ENCODE peak calls at places on chromosomes 3 and 15, in five cellular contexts. H is NCI-H510A treated with DMSO at 0.1 percent for 48 hours, W is A673, T is NCI-H2107, X is GDM1. V is an unnamed sample.

GRCh38 chr3:162166543-162166942 is 669.9 kb downstream of the OTOL1 start:
- DNase-seq in H (no peak), W (peak; percentile 19), T (no peak), X (no peak), V (no peak)

GRCh38 chr15:71116942-71117341 is 1.7 kb downstream of the THSD4 start:
- DNase-seq in H (no peak), W (no peak), T (no peak), X (no peak), V (no peak)

GRCh38 chr15:66883322-66883911 is 181.4 kb downstream of the SMAD6 start:
- DNase-seq in H (no peak), W (peak; percentile 90), T (peak; percentile 17), X (no peak), V (peak; percentile 88)

GRCh38 chr15:98647026-98647773 is 1.1 kb upstream of the IGF1R start:
- DNase-seq in H (no peak), W (peak; percentile 86), T (no peak), X (peak; percentile 60), V (no peak)

GRCh38 chr3:172203522-172204258 is 164.3 kb downstream of the FNDC3B start:
- DNase-seq in H (peak; percentile 92), W (no peak), T (no peak), X (no peak), V (no peak)

GRCh38 chr3:171526869-171527268 is 66.7 kb upstream of the TNIK start:
- DNase-seq in H (no peak), W (no peak), T (no peak), X (no peak), V (no peak)

GRCh38 chr3:189276481-189277190 is 104.9 kb downstream of the TPRG1 start:
- DNase-seq in H (no peak), W (peak; percentile 85), T (no peak), X (no peak), V (no peak)

GRCh38 chr15:89358755-89359439 is 24.3 kb upstream of the POLG start:
- DNase-seq in H (peak; percentile 38), W (peak; percentile 80), T (peak; percentile 53), X (peak; percentile 63), V (no peak)

GRCh38 chr15:40941528-40942336 is 11.5 kb upstream of the CHAC1 start:
- DNase-seq in H (peak; percentile 60), W (peak; percentile 81), T (no peak), X (peak; percentile 71), V (no peak)

GRCh38 chr3:72446406-72447058 is 401.7 kb downstream of the SHQ1 start:
- DNase-seq in H (no peak), W (peak; percentile 42), T (no peak), X (no peak), V (no peak)

GRCh38 chr15:91517491-91518200 is 335.9 kb upstream of the SLCO3A1 start:
- DNase-seq in H (no peak), W (no peak), T (no peak), X (peak; percentile 48), V (no peak)

GRCh38 chr15:59685737-59686297 is 3.3 kb downstream of the BNIP2 start:
- DNase-seq in H (no peak), W (no peak), T (no peak), X (no peak), V (no peak)

GRCh38 chr15:85580914-85581313 is 200.5 kb downstream of the AKAP13 start:
- DNase-seq in H (no peak), W (no peak), T (no peak), X (peak; percentile 30), V (no peak)

GRCh38 chr3:159186581-159186980 is 384.7 kb downstream of the MFSD1 start:
- DNase-seq in H (no peak), W (no peak), T (no peak), X (no peak), V (no peak)

GRCh38 chr3:139020868-139021234 is at the start of gene PRR23B:
- DNase-seq in H (no peak), W (peak; percentile 14), T (no peak), X (no peak), V (no peak)

GRCh38 chr3:120425877-120426276 is 24.9 kb downstream of the FSTL1 start:
- DNase-seq in H (no peak), W (no peak), T (no peak), X (no peak), V (no peak)

GRCh38 chr3:49058011-49058410 is 28.8 kb upstream of the IMPDH2 start:
- DNase-seq in H (no peak), W (no peak), T (no peak), X (no peak), V (no peak)

GRCh38 chr3:71076361-71076997 is 507.0 kb downstream of the FOXP1 start:
- DNase-seq in H (no peak), W (no peak), T (no peak), X (no peak), V (no peak)

GRCh38 chr3:16468114-16469098 is 45.1 kb downstream of the RFTN1 start:
- DNase-seq in H (no peak), W (peak; percentile 51), T (no peak), X (no peak), V (no peak)

GRCh38 chr3:170584585-170585007 is 1.3 kb downstream of the SLC7A14 start:
- DNase-seq in H (peak; percentile 37), W (peak; percentile 72), T (no peak), X (peak; percentile 1), V (peak; percentile 79)

V was measured in iPS DF 6.9.